ENCODE peak calls at places on chromosomes 2 and 18, in eight cellular contexts. One of them, this sample, is unnamed.

GRCh38 chr2:8565399-8566154 is 116.3 kb upstream of the ID2 start:
- DNase-seq in small intestine: no peak
- DNase-seq in PC-3: no peak
- DNase-seq in right lobe of liver: peak; percentile 46
- DNase-seq in A673: no peak
- DNase-seq in brain microvascular endothelial cell: no peak
- DNase-seq in H7: no peak
- DNase-seq in ovary: no peak
- DNase-seq in this sample: no peak

GRCh38 chr2:144117079-144117478 is 402.8 kb downstream of the ZEB2 start:
- DNase-seq in A673: no peak
- DNase-seq in H7: no peak
- DNase-seq in right lobe of liver: no peak
- DNase-seq in ovary: no peak
- DNase-seq in small intestine: no peak
- DNase-seq in PC-3: no peak
- DNase-seq in brain microvascular endothelial cell: no peak
- DNase-seq in this sample: no peak

GRCh38 chr18:72830109-72830508 is 37.7 kb downstream of the NETO1 start:
- DNase-seq in small intestine: no peak
- DNase-seq in brain microvascular endothelial cell: no peak
- DNase-seq in A673: peak; percentile 10
- DNase-seq in H7: peak; percentile 31
- DNase-seq in ovary: no peak
- DNase-seq in PC-3: peak; percentile 30
- DNase-seq in right lobe of liver: no peak
- DNase-seq in this sample: no peak

GRCh38 chr2:37997629-37998028 is 72.5 kb downstream of the RMDN2 start:
- DNase-seq in ovary: no peak
- DNase-seq in A673: no peak
- DNase-seq in brain microvascular endothelial cell: no peak
- DNase-seq in right lobe of liver: no peak
- DNase-seq in small intestine: peak; percentile 3
- DNase-seq in H7: no peak
- DNase-seq in PC-3: peak; percentile 30
- DNase-seq in this sample: no peak

GRCh38 chr2:109460553-109461324 is 153.0 kb downstream of the SEPTIN10 start:
- DNase-seq in brain microvascular endothelial cell: no peak
- DNase-seq in PC-3: peak; percentile 46
- DNase-seq in small intestine: no peak
- DNase-seq in A673: no peak
- DNase-seq in ovary: no peak
- DNase-seq in H7: no peak
- DNase-seq in right lobe of liver: no peak
- DNase-seq in this sample: no peak

GRCh38 chr2:127000937-127001336 is 102.2 kb downstream of the TEX51 start:
- DNase-seq in right lobe of liver: no peak
- DNase-seq in PC-3: peak; percentile 30
- DNase-seq in H7: no peak
- DNase-seq in small intestine: peak; percentile 75
- DNase-seq in A673: no peak
- DNase-seq in brain microvascular endothelial cell: no peak
- DNase-seq in ovary: no peak
- DNase-seq in this sample: no peak

GRCh38 chr2:58369594-58369993 is 128.5 kb upstream of the FANCL start:
- DNase-seq in ovary: no peak
- DNase-seq in A673: no peak
- DNase-seq in small intestine: no peak
- DNase-seq in H7: no peak
- DNase-seq in brain microvascular endothelial cell: no peak
- DNase-seq in PC-3: no peak
- DNase-seq in right lobe of liver: no peak
- DNase-seq in this sample: no peak

GRCh38 chr2:150526827-150527226 is 39.4 kb upstream of the RND3 start:
- DNase-seq in small intestine: no peak
- DNase-seq in brain microvascular endothelial cell: peak; percentile 94
- DNase-seq in H7: no peak
- DNase-seq in ovary: no peak
- DNase-seq in right lobe of liver: no peak
- DNase-seq in A673: peak; percentile 22
- DNase-seq in PC-3: peak; percentile 97
- DNase-seq in this sample: peak; percentile 73

GRCh38 chr2:9909106-9909505 is 42.4 kb upstream of the GRHL1 start:
- DNase-seq in ovary: no peak
- DNase-seq in H7: no peak
- DNase-seq in A673: no peak
- DNase-seq in small intestine: no peak
- DNase-seq in brain microvascular endothelial cell: no peak
- DNase-seq in right lobe of liver: no peak
- DNase-seq in PC-3: no peak
- DNase-seq in this sample: no peak

GRCh38 chr2:233974530-233975071 is 57.4 kb downstream of the TRPM8 start:
- DNase-seq in brain microvascular endothelial cell: peak; percentile 86
- DNase-seq in right lobe of liver: peak; percentile 88
- DNase-seq in ovary: no peak
- DNase-seq in small intestine: no peak
- DNase-seq in PC-3: peak; percentile 96
- DNase-seq in A673: peak; percentile 76
- DNase-seq in H7: no peak
- DNase-seq in this sample: peak; percentile 90

GRCh38 chr2:146602856-146603255 is 1242.0 kb upstream of the ACVR2A start:
- DNase-seq in brain microvascular endothelial cell: no peak
- DNase-seq in ovary: no peak
- DNase-seq in H7: no peak
- DNase-seq in small intestine: no peak
- DNase-seq in right lobe of liver: no peak
- DNase-seq in PC-3: no peak
- DNase-seq in A673: no peak
- DNase-seq in this sample: no peak

GRCh38 chr2:241941691-241942301 is 72.3 kb downstream of the RTP5 start:
- DNase-seq in brain microvascular endothelial cell: no peak
- DNase-seq in A673: no peak
- DNase-seq in PC-3: no peak
- DNase-seq in right lobe of liver: peak; percentile 53
- DNase-seq in ovary: no peak
- DNase-seq in small intestine: peak; percentile 29
- DNase-seq in H7: peak; percentile 38
- DNase-seq in this sample: no peak

GRCh38 chr18:3103576-3103975 is 90.6 kb upstream of the LPIN2 start:
- DNase-seq in small intestine: no peak
- DNase-seq in H7: no peak
- DNase-seq in PC-3: no peak
- DNase-seq in A673: peak; percentile 59
- DNase-seq in brain microvascular endothelial cell: no peak
- DNase-seq in ovary: no peak
- DNase-seq in right lobe of liver: no peak
- DNase-seq in this sample: no peak

GRCh38 chr2:188746727-188747126 is 227.4 kb upstream of the COL3A1 start:
- DNase-seq in ovary: no peak
- DNase-seq in brain microvascular endothelial cell: peak; percentile 46
- DNase-seq in A673: no peak
- DNase-seq in H7: no peak
- DNase-seq in PC-3: peak; percentile 4
- DNase-seq in right lobe of liver: no peak
- DNase-seq in small intestine: no peak
- DNase-seq in this sample: peak; percentile 25

GRCh38 chr2:15730545-15731212 is 139.0 kb downstream of the DDX1 start:
- DNase-seq in brain microvascular endothelial cell: peak; percentile 93
- DNase-seq in H7: no peak
- DNase-seq in right lobe of liver: peak; percentile 95
- DNase-seq in A673: peak; percentile 29
- DNase-seq in ovary: peak; percentile 99
- DNase-seq in PC-3: peak; percentile 93
- DNase-seq in small intestine: peak; percentile 89
- DNase-seq in this sample: peak; percentile 93

GRCh38 chr2:135164431-135164830 is 112.3 kb downstream of the RAB3GAP1 start:
- DNase-seq in brain microvascular endothelial cell: peak; percentile 85
- DNase-seq in PC-3: peak; percentile 96
- DNase-seq in right lobe of liver: no peak
- DNase-seq in ovary: no peak
- DNase-seq in small intestine: no peak
- DNase-seq in H7: no peak
- DNase-seq in A673: peak; percentile 19
- DNase-seq in this sample: peak; percentile 59

GRCh38 chr2:155965415-155966070 is 367.0 kb downstream of the NR4A2 start:
- DNase-seq in small intestine: no peak
- DNase-seq in right lobe of liver: no peak
- DNase-seq in brain microvascular endothelial cell: no peak
- DNase-seq in H7: no peak
- DNase-seq in PC-3: peak; percentile 27
- DNase-seq in ovary: no peak
- DNase-seq in A673: no peak
- DNase-seq in this sample: no peak

GRCh38 chr2:65033178-65033577 is 23.0 kb upstream of the CEP68 start:
- DNase-seq in PC-3: peak; percentile 39
- DNase-seq in ovary: no peak
- DNase-seq in right lobe of liver: no peak
- DNase-seq in H7: no peak
- DNase-seq in small intestine: no peak
- DNase-seq in A673: peak; percentile 52
- DNase-seq in brain microvascular endothelial cell: no peak
- DNase-seq in this sample: no peak

GRCh38 chr18:22488554-22488953 is 70.8 kb upstream of the CTAGE1 start:
- DNase-seq in PC-3: no peak
- DNase-seq in ovary: no peak
- DNase-seq in right lobe of liver: peak; percentile 79
- DNase-seq in H7: no peak
- DNase-seq in A673: no peak
- DNase-seq in small intestine: no peak
- DNase-seq in brain microvascular endothelial cell: no peak
- DNase-seq in this sample: no peak

DNA sequence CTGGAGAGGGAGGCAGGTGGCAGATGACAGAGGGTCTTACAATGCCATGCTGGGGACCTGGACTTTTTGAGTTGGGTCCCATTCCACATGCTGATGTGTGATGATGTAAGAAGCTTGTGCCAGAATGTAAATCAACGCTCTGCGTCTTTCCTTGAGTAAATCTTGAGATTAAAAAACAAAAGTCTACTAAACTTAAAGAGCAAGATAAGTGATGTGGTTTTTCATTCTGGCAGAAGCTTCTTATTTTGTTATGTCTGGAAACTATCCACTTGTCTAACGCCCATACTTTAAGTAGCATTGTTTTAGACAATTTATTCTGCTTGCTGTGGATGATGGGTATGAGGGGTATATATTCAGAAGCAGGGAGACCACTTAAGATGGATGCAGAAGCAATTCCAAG is 94.5 kb downstream of the KCNS3 start:
- DNase-seq in ovary: no peak
- DNase-seq in small intestine: no peak
- DNase-seq in brain microvascular endothelial cell: no peak
- DNase-seq in A673: no peak
- DNase-seq in H7: no peak
- DNase-seq in right lobe of liver: no peak
- DNase-seq in PC-3: no peak
- DNase-seq in this sample: no peak
- H3K4me3 ChIP-seq in ovary: no peak overlapping the region
- H3K4me3 ChIP-seq in small intestine: no peak overlapping the region
- H3K4me3 ChIP-seq in brain microvascular endothelial cell: no peak overlapping the region
- H3K4me3 ChIP-seq in A673: no peak overlapping the region
- H3K4me3 ChIP-seq in H7: no peak overlapping the region
- H3K4me3 ChIP-seq in right lobe of liver: no peak overlapping the region
- H3K4me3 ChIP-seq in PC-3: no peak overlapping the region
- H3K4me3 ChIP-seq in this sample: no peak overlapping the region

GRCh38 chr2:231393149-231394131 is 2.1 kb upstream of the B3GNT7 start:
- DNase-seq in H7: peak; percentile 95
- DNase-seq in ovary: no peak
- DNase-seq in right lobe of liver: peak; percentile 43
- DNase-seq in brain microvascular endothelial cell: no peak
- DNase-seq in A673: no peak
- DNase-seq in small intestine: no peak
- DNase-seq in PC-3: no peak
- DNase-seq in this sample: no peak

GRCh38 chr2:231394201-231395141 is 1.0 kb upstream of the B3GNT7 start:
- DNase-seq in A673: no peak
- DNase-seq in brain microvascular endothelial cell: no peak
- DNase-seq in ovary: no peak
- DNase-seq in PC-3: peak; percentile 28
- DNase-seq in right lobe of liver: no peak
- DNase-seq in H7: peak; percentile 91
- DNase-seq in small intestine: peak; percentile 29
- DNase-seq in this sample: no peak

GRCh38 chr2:231396058-231396821 is 730 bp downstream of the B3GNT7 start:
- DNase-seq in right lobe of liver: no peak
- DNase-seq in ovary: peak; percentile 37
- DNase-seq in small intestine: peak; percentile 46
- DNase-seq in H7: peak; percentile 88
- DNase-seq in A673: no peak
- DNase-seq in PC-3: no peak
- DNase-seq in brain microvascular endothelial cell: no peak
- DNase-seq in this sample: no peak

GRCh38 chr2:231397011-231397927 is 1.8 kb downstream of the B3GNT7 start:
- DNase-seq in small intestine: peak; percentile 87
- DNase-seq in H7: peak; percentile 52
- DNase-seq in PC-3: no peak
- DNase-seq in brain microvascular endothelial cell: no peak
- DNase-seq in A673: no peak
- DNase-seq in ovary: no peak
- DNase-seq in right lobe of liver: peak; percentile 22
- DNase-seq in this sample: no peak

GRCh38 chr2:231395188-231396057 is at the start of gene B3GNT7:
- DNase-seq in ovary: peak; percentile 48
- DNase-seq in brain microvascular endothelial cell: no peak
- DNase-seq in H7: peak; percentile 97
- DNase-seq in right lobe of liver: no peak
- DNase-seq in small intestine: peak; percentile 60
- DNase-seq in A673: no peak
- DNase-seq in PC-3: no peak
- DNase-seq in this sample: no peak
- H3K4me3 ChIP-seq in ovary: peak within 1 kb of the TSS; percentile 40
- H3K4me3 ChIP-seq in brain microvascular endothelial cell: peak within 1 kb of the TSS; percentile 20
- H3K4me3 ChIP-seq in H7: peak within 1 kb of the TSS; percentile 73
- H3K4me3 ChIP-seq in right lobe of liver: peak within 1 kb of the TSS; percentile 26
- H3K4me3 ChIP-seq in small intestine: peak within 1 kb of the TSS; percentile 89
- H3K4me3 ChIP-seq in A673: peak within 1 kb of the TSS; percentile 36
- H3K4me3 ChIP-seq in PC-3: peak within 1 kb of the TSS; percentile 50
- H3K4me3 ChIP-seq in this sample: peak within 1 kb of the TSS; percentile 30

DNA sequence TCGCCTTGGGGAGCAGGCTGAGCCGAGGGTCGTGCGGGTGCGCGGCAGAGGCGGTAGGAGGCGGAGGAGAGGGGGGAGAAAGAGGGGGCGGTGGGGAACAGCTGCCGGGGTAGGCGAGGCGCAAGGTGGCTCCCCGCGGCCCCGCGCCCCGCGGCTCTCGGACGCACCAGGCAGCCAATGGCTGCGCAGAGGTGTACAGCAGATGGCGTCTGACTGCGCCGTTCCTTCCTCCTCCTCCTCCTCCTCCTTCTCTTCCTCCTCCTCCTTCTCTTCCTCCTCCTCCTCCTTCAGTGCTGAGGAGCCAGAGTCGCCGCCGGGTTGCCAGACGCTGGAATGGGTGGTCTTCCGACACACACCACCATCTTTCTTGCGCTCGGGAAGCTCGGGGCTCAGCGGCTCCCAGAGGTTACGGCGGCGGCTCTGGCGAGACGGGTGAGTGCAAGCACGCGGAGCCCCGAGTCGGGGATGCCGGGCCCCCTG is at the start of gene THSD7B:
- DNase-seq in PC-3: no peak
- DNase-seq in right lobe of liver: peak; percentile 49
- DNase-seq in H7: peak; percentile 81
- DNase-seq in brain microvascular endothelial cell: no peak
- DNase-seq in ovary: no peak
- DNase-seq in small intestine: no peak
- DNase-seq in A673: no peak
- DNase-seq in this sample: no peak
- H3K4me3 ChIP-seq in PC-3: no peak within 1 kb of the TSS
- H3K4me3 ChIP-seq in right lobe of liver: peak within 1 kb of the TSS; percentile 29
- H3K4me3 ChIP-seq in H7: peak within 1 kb of the TSS; percentile 53
- H3K4me3 ChIP-seq in brain microvascular endothelial cell: peak within 1 kb of the TSS; percentile 26
- H3K4me3 ChIP-seq in ovary: peak within 1 kb of the TSS; percentile 5
- H3K4me3 ChIP-seq in small intestine: peak within 1 kb of the TSS; percentile 15
- H3K4me3 ChIP-seq in A673: no peak within 1 kb of the TSS
- H3K4me3 ChIP-seq in this sample: peak within 1 kb of the TSS; percentile 12

GRCh38 chr18:48136051-48136543 is 205.6 kb upstream of the SMAD2 start:
- DNase-seq in brain microvascular endothelial cell: no peak
- DNase-seq in PC-3: no peak
- DNase-seq in right lobe of liver: no peak
- DNase-seq in small intestine: peak; percentile 29
- DNase-seq in A673: no peak
- DNase-seq in H7: no peak
- DNase-seq in ovary: peak; percentile 69
- DNase-seq in this sample: no peak
- H3K4me3 ChIP-seq in brain microvascular endothelial cell: no peak overlapping the region
- H3K4me3 ChIP-seq in PC-3: peak overlapping the region; percentile 67
- H3K4me3 ChIP-seq in right lobe of liver: peak overlapping the region; percentile 65
- H3K4me3 ChIP-seq in small intestine: peak overlapping the region; percentile 65
- H3K4me3 ChIP-seq in A673: peak overlapping the region; percentile 32
- H3K4me3 ChIP-seq in H7: peak overlapping the region; percentile 46
- H3K4me3 ChIP-seq in ovary: peak overlapping the region; percentile 53
- H3K4me3 ChIP-seq in this sample: peak overlapping the region; percentile 22